ENCODE peak calls at places on chromosomes 2 and 18, in four cellular contexts. H is K562, R is HCT116, M is SK-N-SH. A is an unnamed sample.

GRCh38 chr2:189762551-189763298 is at the start of gene OSGEPL1:
- DNase-seq in H (peak; percentile 76), R (peak; percentile 96), M (peak; percentile 81), A (peak; percentile 90)

GRCh38 chr2:96507957-96508520 is 2.9 kb upstream of the NEURL3 start:
- DNase-seq in M (peak; percentile 94), R (peak; percentile 13), H (peak; percentile 92), A (peak; percentile 97)

GRCh38 chr2:41337956-41338355 is 709.9 kb upstream of the PKDCC start:
- DNase-seq in H (no peak), R (no peak), M (no peak), A (no peak)

GRCh38 chr18:45509535-45509934 is 105.7 kb upstream of the SLC14A2 start:
- DNase-seq in M (no peak), R (no peak), H (no peak), A (no peak)

GRCh38 chr2:180573951-180574350 is 406.5 kb upstream of the UBE2E3 start:
- DNase-seq in M (no peak), H (no peak), R (peak; percentile 72), A (peak; percentile 48)

GRCh38 chr2:151007365-151007764 is 254.3 kb downstream of the RBM43 start:
- DNase-seq in M (no peak), H (no peak), R (no peak), A (no peak)

GRCh38 chr18:44841221-44841620 is 160.5 kb downstream of the SETBP1 start:
- DNase-seq in R (no peak), H (no peak), M (no peak), A (no peak)

GRCh38 chr18:25814841-25815458 is 275.5 kb downstream of the SS18 start:
- DNase-seq in R (no peak), H (no peak), M (peak; percentile 17), A (no peak)

GRCh38 chr2:44965684-44966083 is 24.2 kb downstream of the SIX3 start:
- DNase-seq in M (no peak), R (no peak), H (no peak), A (peak; percentile 77)

GRCh38 chr2:195648780-195649179 is 8.2 kb upstream of the SLC39A10 start:
- DNase-seq in H (no peak), R (no peak), M (no peak), A (no peak)

GRCh38 chr2:96816836-96817702 is 1.0 kb downstream of the CNNM3 start:
- DNase-seq in M (peak; percentile 51), H (peak; percentile 29), R (no peak), A (no peak)

GRCh38 chr18:23704806-23705205 is 15.6 kb downstream of the LAMA3 start:
- DNase-seq in M (no peak), H (no peak), R (no peak), A (no peak)

GRCh38 chr2:172256886-172257285 is 154.2 kb upstream of the DLX2 start:
- DNase-seq in H (no peak), R (no peak), M (peak; percentile 42), A (peak; percentile 81)

GRCh38 chr2:172079838-172080640 is 5.3 kb upstream of the DLX1 start:
- DNase-seq in M (no peak), R (no peak), H (no peak), A (peak; percentile 41)

GRCh38 chr2:42888321-42888720 is 95.9 kb upstream of the HAAO start:
- DNase-seq in R (no peak), H (no peak), M (no peak), A (no peak)

GRCh38 chr2:219356834-219357233 is 24.3 kb upstream of the RESP18 start:
- DNase-seq in H (no peak), M (no peak), R (no peak), A (no peak)

GRCh38 chr2:240983361-240983995 is 14.9 kb upstream of the SNED1 start:
- DNase-seq in M (peak; percentile 76), R (peak; percentile 41), H (peak; percentile 57), A (no peak)

GRCh38 chr18:23646282-23646681 is 16.4 kb downstream of the ANKRD29 start:
- DNase-seq in M (no peak), H (no peak), R (no peak), A (no peak)

GRCh38 chr2:178891265-178891958 is 84.2 kb upstream of the TTN start:
- DNase-seq in H (peak; percentile 72), R (peak; percentile 59), M (peak; percentile 21), A (peak; percentile 17)

GRCh38 chr2:175207741-175208438 is 26.4 kb upstream of the ATP5MC3 start:
- DNase-seq in R (no peak), H (no peak), M (no peak), A (no peak)

GRCh38 chr2:179860255-179861026 is 971 bp downstream of the ZNF385B start:
- DNase-seq in M (peak; percentile 11), H (no peak), R (no peak), A (peak; percentile 41)

GRCh38 chr18:39604836-39605235 is 2039.2 kb upstream of the CELF4 start:
- DNase-seq in M (no peak), H (no peak), R (no peak), A (no peak)

GRCh38 chr2:235468978-235469694 is 24.7 kb upstream of the AGAP1 start:
- DNase-seq in M (no peak), R (peak; percentile 67), H (no peak), A (peak; percentile 93)

GRCh38 chr18:21112140-21112473 is 494 bp upstream of the ROCK1 start:
- DNase-seq in H (no peak), R (no peak), M (no peak), A (peak; percentile 79)

GRCh38 chr2:120253021-120253882 is 600 bp downstream of the RALB start:
- DNase-seq in H (peak; percentile 79), M (peak; percentile 88), R (no peak), A (peak; percentile 98)

GRCh38 chr2:18987592-18988073 is 370.8 kb downstream of the OSR1 start:
- DNase-seq in H (no peak), R (peak; percentile 44), M (no peak), A (no peak)

GRCh38 chr2:78928502-78928901 is 97.0 kb upstream of the REG3G start:
- DNase-seq in R (no peak), H (no peak), M (no peak), A (no peak)

DNA sequence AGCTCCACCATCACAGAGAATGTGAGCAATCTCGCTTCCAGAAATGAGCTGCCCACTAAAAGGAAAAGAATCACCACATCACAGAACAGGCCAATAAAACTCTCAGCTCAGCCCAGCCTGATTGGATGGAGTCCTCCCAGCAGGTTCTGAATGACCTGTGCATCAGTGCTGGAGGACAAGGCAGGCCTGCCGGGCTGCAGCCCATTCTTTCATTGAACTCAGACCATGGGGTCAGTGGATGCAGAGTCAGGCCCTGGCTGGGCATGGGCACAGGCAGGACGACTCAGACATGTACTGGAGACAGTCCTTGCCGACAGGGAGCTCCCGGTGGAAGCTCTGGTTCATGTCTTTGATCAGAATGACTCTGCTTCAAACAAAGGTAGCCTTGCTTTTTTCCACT is 132.8 kb upstream of the REV1 start:
- DNase-seq in H (no peak), M (no peak), R (no peak), A (no peak)
- H3K79me2 ChIP-seq in H (no peaks in the 10 kb centered on the region), M (no peaks in the 10 kb centered on the region), R (no peaks in the 10 kb centered on the region), A (no peaks in the 10 kb centered on the region)

GRCh38 chr2:101718993-101719571 is 21.6 kb downstream of the MAP4K4 start:
- DNase-seq in M (no peak), R (no peak), H (no peak), A (peak; percentile 68)
- H3K79me2 ChIP-seq in M (peaks cover 99% of the 10 kb centered on the region), R (peaks cover 89% of the 10 kb centered on the region), H (peaks cover 77% of the 10 kb centered on the region), A (peaks cover 98% of the 10 kb centered on the region)

GRCh38 chr2:229731916-229732315 is 17.6 kb upstream of the DNER start:
- DNase-seq in R (no peak), H (no peak), M (no peak), A (no peak)
- H3K79me2 ChIP-seq in R (no peaks in the 10 kb centered on the region), H (no peaks in the 10 kb centered on the region), M (no peaks in the 10 kb centered on the region), A (no peaks in the 10 kb centered on the region)

GRCh38 chr18:56108486-56109367 is 520.7 kb upstream of the TCF4 start:
- DNase-seq in R (no peak), M (no peak), H (no peak), A (no peak)

GRCh38 chr18:56112984-56113383 is 525.0 kb upstream of the TCF4 start:
- DNase-seq in H (no peak), M (no peak), R (no peak), A (no peak)

GRCh38 chr18:56107821-56108485 is 520.0 kb upstream of the TCF4 start:
- DNase-seq in H (no peak), M (no peak), R (no peak), A (no peak)

GRCh38 chr18:56115072-56116038 is 523.0 kb downstream of the TXNL1 start:
- DNase-seq in M (no peak), R (no peak), H (no peak), A (no peak)

DNA sequence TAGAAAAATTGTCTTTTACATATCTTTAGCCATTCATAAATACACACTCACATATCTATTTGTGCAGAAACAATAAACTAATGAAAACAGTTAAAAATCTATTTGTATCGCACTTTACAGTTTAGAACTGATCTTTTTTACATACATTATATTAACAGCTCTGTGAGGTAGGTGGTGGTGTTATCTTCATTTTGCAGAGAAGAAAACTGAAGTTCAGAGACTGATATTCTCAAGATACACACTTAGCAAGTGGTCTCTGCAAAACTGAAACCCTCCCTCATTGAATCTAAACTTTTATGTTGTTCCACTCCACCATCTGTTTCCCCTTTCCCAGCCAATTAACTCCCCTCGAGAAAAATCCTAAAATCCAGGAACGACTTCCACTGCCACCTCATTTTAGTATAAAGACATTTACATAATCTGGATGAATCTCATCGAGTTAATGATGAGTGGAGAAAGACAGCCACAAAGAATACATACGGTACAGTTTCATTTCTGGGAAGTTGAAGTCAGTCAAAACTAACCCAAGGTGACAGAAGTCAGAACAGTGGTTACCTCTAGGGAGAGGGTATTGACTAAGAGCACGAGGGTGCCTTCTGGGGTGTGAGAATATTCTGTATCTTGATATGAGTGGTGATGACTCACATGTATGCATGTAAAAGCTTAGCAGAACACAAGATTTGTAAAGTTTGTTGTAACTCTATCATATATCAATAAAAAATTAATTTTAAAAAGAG is 524.2 kb upstream of the TCF4 start:
- DNase-seq in M (no peak), H (no peak), R (no peak), A (no peak)
- H3K79me2 ChIP-seq in M (no peaks in the 10 kb centered on the region), H (no peaks in the 10 kb centered on the region), R (no peaks in the 10 kb centered on the region), A (no peaks in the 10 kb centered on the region)

GRCh38 chr2:69638630-69639029 is 4.9 kb downstream of the AAK1 start:
- DNase-seq in R (no peak), H (no peak), M (no peak), A (no peak)

GRCh38 chr2:69634197-69634821 is 9.2 kb downstream of the AAK1 start:
- DNase-seq in M (no peak), R (no peak), H (no peak), A (no peak)

GRCh38 chr2:69637923-69638322 is 5.6 kb downstream of the AAK1 start:
- DNase-seq in R (no peak), M (no peak), H (no peak), A (no peak)

GRCh38 chr2:69635426-69635825 is 8.1 kb downstream of the AAK1 start:
- DNase-seq in H (no peak), M (no peak), R (no peak), A (no peak)

DNA sequence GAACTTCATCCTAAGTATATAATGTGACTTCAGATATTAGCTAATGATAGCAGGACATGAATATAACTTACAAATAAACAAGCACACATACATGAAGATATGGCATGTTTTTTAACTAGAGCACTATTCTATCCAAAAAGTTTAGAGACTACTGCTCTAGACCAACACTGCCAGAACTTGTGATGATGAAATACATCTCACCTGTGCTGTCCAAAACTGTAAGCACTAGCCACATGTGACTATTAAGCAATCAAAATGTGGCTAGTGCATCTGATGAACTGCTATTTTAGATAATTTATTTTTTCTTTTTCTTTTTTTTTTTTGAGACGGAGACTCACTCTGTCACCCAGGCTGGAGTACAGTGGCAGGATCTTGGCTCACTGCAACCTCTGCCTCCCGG is 7.1 kb downstream of the AAK1 start:
- DNase-seq in R (no peak), H (no peak), M (no peak), A (no peak)
- H3K79me2 ChIP-seq in R (peaks cover 11% of the 10 kb centered on the region), H (peaks cover 10% of the 10 kb centered on the region), M (peaks cover 99% of the 10 kb centered on the region), A (peaks cover 95% of the 10 kb centered on the region)

A was measured in osteoblast.